ENCODE peak calls at places on chromosomes 5 and 9, in six cellular contexts. One of them, this sample, is unnamed.

GRCh38 chr5:65861830-65862241 is 64.5 kb upstream of the ERBIN start:
- DNase-seq in K562: no peak
- DNase-seq in IMR-90: peak; percentile 92
- DNase-seq in HepG2: no peak
- DNase-seq in SK-N-SH: no peak
- DNase-seq in GM12878: no peak
- DNase-seq in this sample: no peak

GRCh38 chr9:92641092-92641809 is 28.7 kb downstream of the IPPK start:
- DNase-seq in K562: no peak
- DNase-seq in IMR-90: no peak
- DNase-seq in HepG2: no peak
- DNase-seq in SK-N-SH: no peak
- DNase-seq in GM12878: no peak
- DNase-seq in this sample: no peak

GRCh38 chr9:100600511-100601079 is 22.7 kb downstream of the CAVIN4 start:
- DNase-seq in K562: no peak
- DNase-seq in IMR-90: no peak
- DNase-seq in HepG2: no peak
- DNase-seq in SK-N-SH: no peak
- DNase-seq in GM12878: no peak
- DNase-seq in this sample: no peak

GRCh38 chr5:61596265-61596664 is 264.2 kb downstream of the ZSWIM6 start:
- DNase-seq in K562: no peak
- DNase-seq in IMR-90: no peak
- DNase-seq in HepG2: no peak
- DNase-seq in SK-N-SH: no peak
- DNase-seq in GM12878: no peak
- DNase-seq in this sample: no peak

GRCh38 chr9:86072393-86073016 is 26.9 kb downstream of the GOLM1 start:
- DNase-seq in K562: no peak
- DNase-seq in IMR-90: peak; percentile 58
- DNase-seq in HepG2: no peak
- DNase-seq in SK-N-SH: no peak
- DNase-seq in GM12878: no peak
- DNase-seq in this sample: no peak

GRCh38 chr9:22216730-22217160 is 207.6 kb upstream of the CDKN2B start:
- DNase-seq in K562: no peak
- DNase-seq in IMR-90: peak; percentile 82
- DNase-seq in HepG2: peak; percentile 8
- DNase-seq in SK-N-SH: no peak
- DNase-seq in GM12878: no peak
- DNase-seq in this sample: no peak

GRCh38 chr9:81264516-81264915 is 424.8 kb downstream of the TLE1 start:
- DNase-seq in K562: no peak
- DNase-seq in IMR-90: peak; percentile 73
- DNase-seq in HepG2: no peak
- DNase-seq in SK-N-SH: peak; percentile 58
- DNase-seq in GM12878: no peak
- DNase-seq in this sample: no peak

GRCh38 chr9:98360176-98360708 is 104.8 kb upstream of the TBC1D2 start:
- DNase-seq in K562: no peak
- DNase-seq in IMR-90: no peak
- DNase-seq in HepG2: no peak
- DNase-seq in SK-N-SH: no peak
- DNase-seq in GM12878: no peak
- DNase-seq in this sample: no peak

GRCh38 chr9:1458503-1458902 is 408.3 kb downstream of the DMRT2 start:
- DNase-seq in K562: no peak
- DNase-seq in IMR-90: peak; percentile 2
- DNase-seq in HepG2: no peak
- DNase-seq in SK-N-SH: no peak
- DNase-seq in GM12878: no peak
- DNase-seq in this sample: peak; percentile 14

GRCh38 chr5:52007230-52007858 is 624.1 kb downstream of the ISL1 start:
- DNase-seq in K562: peak; percentile 4
- DNase-seq in IMR-90: peak; percentile 38
- DNase-seq in HepG2: peak; percentile 33
- DNase-seq in SK-N-SH: peak; percentile 44
- DNase-seq in GM12878: no peak
- DNase-seq in this sample: peak; percentile 53

GRCh38 chr5:177468329-177469058 is 4.9 kb downstream of the DBN1 start:
- DNase-seq in K562: no peak
- DNase-seq in IMR-90: peak; percentile 70
- DNase-seq in HepG2: peak; percentile 50
- DNase-seq in SK-N-SH: no peak
- DNase-seq in GM12878: no peak
- DNase-seq in this sample: peak; percentile 46

GRCh38 chr5:167888395-167888794 is 403.1 kb upstream of the WWC1 start:
- DNase-seq in K562: no peak
- DNase-seq in IMR-90: no peak
- DNase-seq in HepG2: peak; percentile 5
- DNase-seq in SK-N-SH: no peak
- DNase-seq in GM12878: no peak
- DNase-seq in this sample: no peak

GRCh38 chr5:117665121-117665520 is 1090.5 kb upstream of the SEMA6A start:
- DNase-seq in K562: no peak
- DNase-seq in IMR-90: no peak
- DNase-seq in HepG2: no peak
- DNase-seq in SK-N-SH: no peak
- DNase-seq in GM12878: no peak
- DNase-seq in this sample: no peak

GRCh38 chr9:90964101-90965020 is 162.7 kb downstream of the SYK start:
- DNase-seq in K562: peak; percentile 11
- DNase-seq in IMR-90: no peak
- DNase-seq in HepG2: peak; percentile 3
- DNase-seq in SK-N-SH: peak; percentile 51
- DNase-seq in GM12878: no peak
- DNase-seq in this sample: peak; percentile 46

GRCh38 chr5:143086851-143087637 is 316.4 kb downstream of the NR3C1 start:
- DNase-seq in K562: no peak
- DNase-seq in IMR-90: peak; percentile 44
- DNase-seq in HepG2: peak; percentile 17
- DNase-seq in SK-N-SH: no peak
- DNase-seq in GM12878: no peak
- DNase-seq in this sample: peak; percentile 70

GRCh38 chr5:127492854-127493738 is 24.3 kb upstream of the PRRC1 start:
- DNase-seq in K562: peak; percentile 44
- DNase-seq in IMR-90: peak; percentile 36
- DNase-seq in HepG2: peak; percentile 30
- DNase-seq in SK-N-SH: peak; percentile 42
- DNase-seq in GM12878: peak; percentile 26
- DNase-seq in this sample: peak; percentile 52

GRCh38 chr5:140227046-140227445 is 52.1 kb downstream of the CYSTM1 start:
- DNase-seq in K562: no peak
- DNase-seq in IMR-90: no peak
- DNase-seq in HepG2: no peak
- DNase-seq in SK-N-SH: no peak
- DNase-seq in GM12878: no peak
- DNase-seq in this sample: no peak

GRCh38 chr5:57855831-57856230 is 373.2 kb upstream of the ACTBL2 start:
- DNase-seq in K562: no peak
- DNase-seq in IMR-90: no peak
- DNase-seq in HepG2: no peak
- DNase-seq in SK-N-SH: no peak
- DNase-seq in GM12878: no peak
- DNase-seq in this sample: no peak

GRCh38 chr5:490116-491094 is 33.8 kb downstream of the SLC9A3 start:
- DNase-seq in K562: no peak
- DNase-seq in IMR-90: no peak
- DNase-seq in HepG2: no peak
- DNase-seq in SK-N-SH: no peak
- DNase-seq in GM12878: no peak
- DNase-seq in this sample: no peak

GRCh38 chr5:157562111-157562581 is 13.4 kb downstream of the ADAM19 start:
- DNase-seq in K562: no peak
- DNase-seq in IMR-90: peak; percentile 63
- DNase-seq in HepG2: no peak
- DNase-seq in SK-N-SH: no peak
- DNase-seq in GM12878: no peak
- DNase-seq in this sample: no peak

GRCh38 chr5:10724799-10725507 is 36.1 kb downstream of the DAP start:
- DNase-seq in K562: peak; percentile 92
- DNase-seq in IMR-90: peak; percentile 93
- DNase-seq in HepG2: peak; percentile 76
- DNase-seq in SK-N-SH: peak; percentile 39
- DNase-seq in GM12878: no peak
- DNase-seq in this sample: peak; percentile 84

GRCh38 chr9:14321517-14322125 is 7.7 kb upstream of the NFIB start:
- DNase-seq in K562: no peak
- DNase-seq in IMR-90: no peak
- DNase-seq in HepG2: no peak
- DNase-seq in SK-N-SH: no peak
- DNase-seq in GM12878: no peak
- DNase-seq in this sample: no peak

GRCh38 chr9:69325409-69326212 is 596 bp downstream of the ENTREP1 start:
- DNase-seq in K562: no peak
- DNase-seq in IMR-90: no peak
- DNase-seq in HepG2: no peak
- DNase-seq in SK-N-SH: peak; percentile 70
- DNase-seq in GM12878: no peak
- DNase-seq in this sample: peak; percentile 14

GRCh38 chr9:73081979-73082657 is 69.5 kb upstream of the ANXA1 start:
- DNase-seq in K562: peak; percentile 50
- DNase-seq in IMR-90: peak; percentile 27
- DNase-seq in HepG2: peak; percentile 62
- DNase-seq in SK-N-SH: peak; percentile 23
- DNase-seq in GM12878: no peak
- DNase-seq in this sample: peak; percentile 49

GRCh38 chr5:177086918-177087706 is 397 bp downstream of the FGFR4 start:
- DNase-seq in K562: peak; percentile 90
- DNase-seq in IMR-90: no peak
- DNase-seq in HepG2: peak; percentile 96
- DNase-seq in SK-N-SH: peak; percentile 88
- DNase-seq in GM12878: peak; percentile 19
- DNase-seq in this sample: peak; percentile 90

GRCh38 chr9:136047076-136047774 is 47.9 kb downstream of the NACC2 start:
- DNase-seq in K562: no peak
- DNase-seq in IMR-90: no peak
- DNase-seq in HepG2: no peak
- DNase-seq in SK-N-SH: no peak
- DNase-seq in GM12878: no peak
- DNase-seq in this sample: no peak

GRCh38 chr5:52356311-52356918 is 431.3 kb upstream of the ITGA1 start:
- DNase-seq in K562: no peak
- DNase-seq in IMR-90: peak; percentile 2
- DNase-seq in HepG2: no peak
- DNase-seq in SK-N-SH: peak; percentile 25
- DNase-seq in GM12878: no peak
- DNase-seq in this sample: no peak

GRCh38 chr9:4640027-4640426 is 22.1 kb upstream of the PLPP6 start:
- DNase-seq in K562: peak; percentile 14
- DNase-seq in IMR-90: no peak
- DNase-seq in HepG2: peak; percentile 15
- DNase-seq in SK-N-SH: peak; percentile 53
- DNase-seq in GM12878: no peak
- DNase-seq in this sample: peak; percentile 21

GRCh38 chr5:157241483-157241882 is 24.4 kb upstream of the CYFIP2 start:
- DNase-seq in K562: no peak
- DNase-seq in IMR-90: peak; percentile 30
- DNase-seq in HepG2: no peak
- DNase-seq in SK-N-SH: no peak
- DNase-seq in GM12878: no peak
- DNase-seq in this sample: no peak

DNA sequence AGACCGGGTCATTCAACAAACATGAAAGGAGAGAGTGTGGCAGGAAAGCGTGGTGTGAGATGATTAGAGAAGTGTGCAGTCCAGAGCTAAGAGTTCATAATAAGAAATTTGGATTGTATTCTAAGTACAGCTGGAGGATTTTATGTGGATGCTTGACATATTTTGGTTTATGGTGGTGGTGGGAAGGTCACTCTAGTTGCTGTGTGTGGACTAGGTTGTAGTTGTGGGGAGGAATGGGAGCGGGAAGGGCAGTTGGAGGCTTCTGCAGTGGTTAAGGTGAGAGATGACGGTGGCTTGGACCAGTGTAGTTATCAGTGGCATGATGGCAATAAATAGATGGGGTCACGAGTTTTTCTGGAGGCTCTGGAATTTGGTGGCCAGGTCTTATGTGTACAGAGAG is 45.7 kb upstream of the GPR151 start:
- DNase-seq in K562: no peak
- DNase-seq in IMR-90: no peak
- DNase-seq in HepG2: no peak
- DNase-seq in SK-N-SH: no peak
- DNase-seq in GM12878: no peak
- DNase-seq in this sample: no peak
- TF ChIP-seq SMC3 in K562: no peak
- TF ChIP-seq SMC3 in IMR-90: no peak
- TF ChIP-seq SMC3 in HepG2: no peak
- TF ChIP-seq SMC3 in SK-N-SH: no peak
- TF ChIP-seq SMC3 in GM12878: no peak
- TF ChIP-seq SMC3 in this sample: no peak

DNA sequence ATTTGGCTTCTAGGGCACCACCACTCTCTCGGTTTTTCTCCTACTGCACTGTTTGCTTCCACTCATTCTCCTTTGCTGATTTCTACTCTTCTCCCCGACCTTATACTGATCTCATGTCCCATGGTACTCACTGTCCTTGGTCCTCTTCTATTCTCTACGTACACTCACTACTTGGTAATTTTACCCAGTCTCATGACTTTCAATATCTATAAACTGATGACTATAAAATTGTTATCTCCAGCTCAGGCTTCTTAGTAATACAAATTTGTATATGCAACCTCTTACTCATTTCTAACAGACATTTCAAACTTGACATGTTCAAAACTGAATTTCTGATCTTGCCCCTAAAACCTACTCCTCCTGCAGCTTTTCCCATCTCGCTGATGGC is 4.1 kb downstream of the RAPGEF6 start:
- DNase-seq in K562: no peak
- DNase-seq in IMR-90: peak; percentile 56
- DNase-seq in HepG2: no peak
- DNase-seq in SK-N-SH: no peak
- DNase-seq in GM12878: no peak
- DNase-seq in this sample: no peak
- TF ChIP-seq SMC3 in K562: no peak
- TF ChIP-seq SMC3 in IMR-90: no peak
- TF ChIP-seq SMC3 in HepG2: no peak
- TF ChIP-seq SMC3 in SK-N-SH: no peak
- TF ChIP-seq SMC3 in GM12878: no peak
- TF ChIP-seq SMC3 in this sample: no peak

GRCh38 chr9:74172874-74173273 is 324.3 kb upstream of the RORB start:
- DNase-seq in K562: no peak
- DNase-seq in IMR-90: no peak
- DNase-seq in HepG2: no peak
- DNase-seq in SK-N-SH: no peak
- DNase-seq in GM12878: peak; percentile 41
- DNase-seq in this sample: no peak
- TF ChIP-seq SMC3 in K562: no peak
- TF ChIP-seq SMC3 in IMR-90: no peak
- TF ChIP-seq SMC3 in HepG2: no peak
- TF ChIP-seq SMC3 in SK-N-SH: no peak
- TF ChIP-seq SMC3 in GM12878: no peak
- TF ChIP-seq SMC3 in this sample: no peak

DNA sequence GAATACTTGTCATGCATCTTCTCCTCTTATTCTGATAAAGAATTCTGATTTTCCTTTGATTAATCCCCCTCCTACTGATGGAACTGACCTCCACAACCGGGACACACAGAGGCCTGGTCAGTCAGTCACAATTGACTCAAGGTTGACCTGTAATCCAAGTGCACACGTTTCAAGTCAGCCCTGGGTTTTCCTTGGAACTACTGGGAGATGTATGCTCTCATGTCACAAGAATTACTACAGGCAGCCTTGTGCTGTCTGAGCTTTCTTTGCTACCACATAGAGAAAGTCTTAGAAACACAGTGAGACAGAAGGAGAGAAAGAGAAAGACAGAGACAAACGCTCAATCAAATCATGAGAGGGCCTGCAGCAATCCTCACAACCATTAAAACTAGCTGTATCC is 345.8 kb downstream of the PDE4D start:
- DNase-seq in K562: no peak
- DNase-seq in IMR-90: no peak
- DNase-seq in HepG2: no peak
- DNase-seq in SK-N-SH: no peak
- DNase-seq in GM12878: no peak
- DNase-seq in this sample: peak; percentile 76
- TF ChIP-seq SMC3 in K562: no peak
- TF ChIP-seq SMC3 in IMR-90: no peak
- TF ChIP-seq SMC3 in HepG2: no peak
- TF ChIP-seq SMC3 in SK-N-SH: no peak
- TF ChIP-seq SMC3 in GM12878: no peak
- TF ChIP-seq SMC3 in this sample: no peak

This sample was measured in A549.